ENCODE peak calls at places on chromosomes 6 and 20, in four cellular contexts. Q, B, E and Z are unnamed samples.

GRCh38 chr6:143325379-143326140 is 124.9 kb downstream of the ADAT2 start:
- DNase-seq in Q (peak), B (no peak), E (no peak), Z (peak)

GRCh38 chr6:4553387-4553786 is 222.8 kb upstream of the CDYL start:
- DNase-seq in Q (no peak), B (no peak), E (no peak), Z (no peak)

GRCh38 chr6:17986656-17987575 is 519 bp downstream of the KIF13A start:
- DNase-seq in Q (peak), B (peak), E (no peak), Z (peak)

GRCh38 chr20:9531581-9531980 is 17.2 kb downstream of the LAMP5 start:
- DNase-seq in Q (no peak), B (no peak), E (no peak), Z (peak)

GRCh38 chr20:6533828-6534388 is 233.6 kb upstream of the BMP2 start:
- DNase-seq in Q (peak), B (no peak), E (no peak), Z (peak)

GRCh38 chr20:47263502-47264084 is 92.9 kb downstream of the ZMYND8 start:
- DNase-seq in Q (no peak), B (no peak), E (no peak), Z (no peak)

GRCh38 chr6:158688860-158689259 is 39.0 kb downstream of the SYTL3 start:
- DNase-seq in Q (no peak), B (no peak), E (no peak), Z (no peak)

GRCh38 chr20:31678389-31679356 is 41.0 kb downstream of the COX4I2 start:
- DNase-seq in Q (no peak), B (no peak), E (no peak), Z (peak)

GRCh38 chr20:44407402-44408184 is 52.1 kb downstream of the HNF4A start:
- DNase-seq in Q (peak), B (no peak), E (no peak), Z (peak)